ENCODE peak calls at places on chromosome 22, in four cellular contexts. E, A, B and I are unnamed samples.

GRCh38 chr22:31122532-31123291 is at the start of gene INPP5J:
- DNase-seq in E (peak), A (peak), B (peak), I (no peak)

GRCh38 chr22:29773233-29773632 is 6.1 kb downstream of the UQCR10 start:
- DNase-seq in E (peak), A (no peak), B (no peak), I (no peak)

GRCh38 chr22:45891021-45891421 is 85.9 kb downstream of the WNT7B start:
- DNase-seq in E (no peak), A (no peak), B (peak), I (no peak)

GRCh38 chr22:47612136-47612910 is 849.9 kb downstream of the TBC1D22A start:
- DNase-seq in E (no peak), A (no peak), B (peak), I (no peak)

GRCh38 chr22:25282671-25283561 is 63.5 kb downstream of the CRYBB2 start:
- DNase-seq in E (no peak), A (peak), B (no peak), I (no peak)

GRCh38 chr22:29524440-29525191 is 28.9 kb downstream of the THOC5 start:
- DNase-seq in E (peak), A (peak), B (no peak), I (no peak)

GRCh38 chr22:30552719-30553118 is 6.2 kb upstream of the SEC14L6 start:
- DNase-seq in E (no peak), A (no peak), B (no peak), I (no peak)

GRCh38 chr22:36439481-36440271 is 41.8 kb downstream of the TXN2 start:
- DNase-seq in E (peak), A (no peak), B (peak), I (peak)

GRCh38 chr22:31753005-31753633 is 700 bp upstream of the DEPDC5 start:
- DNase-seq in E (no peak), A (peak), B (peak), I (no peak)

GRCh38 chr22:20638143-20638870 is 130.9 kb downstream of the MED15 start:
- DNase-seq in E (no peak), A (no peak), B (no peak), I (no peak)

GRCh38 chr22:27866136-27867091 is 52.6 kb downstream of the PITPNB start:
- DNase-seq in E (peak), A (no peak), B (no peak), I (no peak)

GRCh38 chr22:30001459-30001858 is 78.8 kb upstream of the HORMAD2 start:
- DNase-seq in E (no peak), A (no peak), B (no peak), I (no peak)

GRCh38 chr22:31926969-31927368 is 17.4 kb upstream of the YWHAH start:
- DNase-seq in E (no peak), A (peak), B (peak), I (no peak)

GRCh38 chr22:19824197-19825015 is 30.3 kb downstream of the GNB1L start:
- DNase-seq in E (no peak), A (no peak), B (peak), I (peak)

GRCh38 chr22:32829451-32829851 is 27.9 kb downstream of the TIMP3 start:
- DNase-seq in E (no peak), A (no peak), B (no peak), I (no peak)

GRCh38 chr22:20509344-20510047 is 2.1 kb downstream of the MED15 start:
- DNase-seq in E (peak), A (no peak), B (peak), I (no peak)

GRCh38 chr22:49138250-49138790 is 689.4 kb downstream of the BRD1 start:
- DNase-seq in E (no peak), A (no peak), B (no peak), I (no peak)

GRCh38 chr22:44620129-44620840 is 81.7 kb upstream of the PRR5 start:
- DNase-seq in E (no peak), A (peak), B (peak), I (peak)

GRCh38 chr22:27583930-27584329 is 217.6 kb downstream of the MN1 start:
- DNase-seq in E (no peak), A (no peak), B (no peak), I (no peak)

GRCh38 chr22:44437493-44438015 is 60.5 kb downstream of the RTL6 start:
- DNase-seq in E (no peak), A (no peak), B (no peak), I (no peak)

GRCh38 chr22:29871684-29872083 is 11.3 kb upstream of the MTMR3 start:
- DNase-seq in E (no peak), A (no peak), B (no peak), I (peak)

GRCh38 chr22:49052023-49052538 is 775.6 kb downstream of the BRD1 start:
- DNase-seq in E (no peak), A (peak), B (peak), I (no peak)

GRCh38 chr22:47406896-47407295 is 644.4 kb downstream of the TBC1D22A start:
- DNase-seq in E (no peak), A (no peak), B (peak), I (peak)

GRCh38 chr22:24564376-24565058 is 8.7 kb downstream of the SNRPD3 start:
- DNase-seq in E (no peak), A (no peak), B (no peak), I (no peak)

GRCh38 chr22:20246368-20247009 is 21.6 kb downstream of the RTN4R start:
- DNase-seq in E (no peak), A (peak), B (no peak), I (no peak)

GRCh38 chr22:19966908-19967750 is 25.5 kb upstream of the TXNRD2 start:
- DNase-seq in E (no peak), A (no peak), B (peak), I (no peak)

GRCh38 chr22:49825944-49826602 is 1.6 kb downstream of the BRD1 start:
- DNase-seq in E (no peak), A (no peak), B (peak), I (no peak)

GRCh38 chr22:30302810-30303138 is 13.5 kb upstream of the CASTOR1 start:
- DNase-seq in E (no peak), A (no peak), B (no peak), I (no peak)

GRCh38 chr22:45426387-45426786 is 12.9 kb downstream of the RIBC2 start:
- DNase-seq in E (no peak), A (no peak), B (peak), I (no peak)

GRCh38 chr22:17891427-17892167 is 117.3 kb upstream of the BID start:
- DNase-seq in E (peak), A (peak), B (no peak), I (no peak)

GRCh38 chr22:17890892-17891291 is 116.6 kb upstream of the BID start:
- DNase-seq in E (no peak), A (no peak), B (no peak), I (no peak)

GRCh38 chr22:17888439-17888838 is 114.2 kb upstream of the BID start:
- DNase-seq in E (no peak), A (no peak), B (no peak), I (no peak)

GRCh38 chr22:17890245-17890671 is 116.0 kb upstream of the BID start:
- DNase-seq in E (no peak), A (no peak), B (no peak), I (no peak)

DNA sequence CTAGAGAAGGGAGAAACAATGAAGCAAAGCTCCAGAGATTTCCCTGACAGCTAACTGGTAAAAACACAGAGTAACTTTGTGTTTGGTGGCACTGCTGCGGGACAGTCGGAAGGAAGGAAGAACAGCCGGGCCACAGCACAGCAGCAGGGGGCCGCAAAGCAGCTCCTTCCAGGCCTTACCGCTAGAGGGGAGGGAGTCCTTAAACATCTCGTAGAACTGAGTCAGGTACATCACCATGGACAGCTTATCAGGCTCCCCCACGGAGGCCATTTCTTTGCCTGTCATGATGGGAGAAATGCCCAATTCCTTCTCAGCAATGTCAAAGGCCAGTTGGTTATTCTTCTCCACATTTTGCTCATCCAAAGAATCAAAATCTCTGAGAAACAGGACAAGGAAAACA is 114.6 kb upstream of the BID start:
- DNase-seq in E (no peak), A (peak), B (no peak), I (no peak)
- TF ChIP-seq CTCF in E (no peak), A (peak), B (no peak), I (peak)

GRCh38 chr22:38030311-38031133 is 26.7 kb upstream of the PICK1 start:
- DNase-seq in E (no peak), A (peak), B (peak), I (no peak)
- TF ChIP-seq CTCF in E (no peak), A (peak), B (no peak), I (no peak)

GRCh38 chr22:18157714-18158028 is 7.7 kb downstream of the USP18 start:
- DNase-seq in E (no peak), A (no peak), B (no peak), I (no peak)

GRCh38 chr22:18154821-18155390 is 4.9 kb downstream of the USP18 start:
- DNase-seq in E (no peak), A (no peak), B (no peak), I (no peak)

GRCh38 chr22:18152519-18152918 is 2.5 kb downstream of the USP18 start:
- DNase-seq in E (no peak), A (no peak), B (no peak), I (no peak)

GRCh38 chr22:18156878-18157713 is 7.1 kb downstream of the USP18 start:
- DNase-seq in E (peak), A (peak), B (no peak), I (peak)
- TF ChIP-seq CTCF in E (peak), A (peak), B (peak), I (peak)

GRCh38 chr22:38513063-38513462 is 7.0 kb upstream of the DDX17 start:
- DNase-seq in E (no peak), A (peak), B (no peak), I (no peak)
- TF ChIP-seq CTCF in E (no peak), A (peak), B (no peak), I (no peak)

GRCh38 chr22:26372890-26373289 is 56.2 kb upstream of the ASPHD2 start:
- DNase-seq in E (no peak), A (no peak), B (no peak), I (no peak)

GRCh38 chr22:26364066-26365015 is 64.7 kb upstream of the ASPHD2 start:
- DNase-seq in E (peak), A (peak), B (no peak), I (no peak)

GRCh38 chr22:26362471-26362870 is 66.6 kb upstream of the ASPHD2 start:
- DNase-seq in E (no peak), A (no peak), B (no peak), I (no peak)

DNA sequence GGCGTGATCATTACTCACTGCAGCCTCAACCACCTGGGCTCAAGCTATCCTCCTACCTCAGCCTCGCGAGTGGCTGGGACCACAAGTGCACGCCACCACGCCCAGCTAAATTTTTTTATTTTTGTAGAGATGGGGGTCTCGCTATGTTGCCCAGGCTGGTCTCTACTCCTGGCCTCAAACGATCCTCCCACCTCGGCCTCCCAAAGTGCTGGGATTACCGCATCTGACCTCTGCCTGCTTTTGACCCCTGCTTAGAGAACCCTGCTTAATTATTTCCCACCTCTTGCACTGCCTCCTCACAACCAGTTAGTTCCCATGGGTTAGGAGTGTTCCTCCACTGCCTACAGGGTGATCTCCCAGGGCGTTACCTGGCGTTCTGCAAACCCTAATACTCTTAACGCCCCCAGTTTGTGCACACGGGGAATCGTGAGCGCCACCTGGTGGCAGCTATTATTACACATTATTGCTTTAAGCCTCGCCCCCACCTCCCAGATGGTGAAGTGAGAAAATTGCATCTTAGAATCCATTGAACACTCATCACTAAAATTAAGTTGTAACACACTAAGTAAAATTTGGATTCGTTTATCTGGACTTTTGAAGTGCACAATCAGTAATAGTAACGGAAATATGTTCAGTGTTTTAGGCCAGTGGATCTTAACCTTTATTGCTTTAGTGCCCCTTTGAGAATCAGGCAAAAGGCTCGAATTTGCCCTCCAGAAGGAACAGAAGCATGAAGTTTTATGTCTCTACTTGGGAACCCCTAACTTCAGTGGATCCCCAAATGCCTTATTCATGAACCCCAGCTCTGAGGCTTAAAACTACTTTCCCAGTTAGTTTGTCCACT is 61.4 kb upstream of the ASPHD2 start:
- DNase-seq in E (peak), A (peak), B (no peak), I (no peak)
- TF ChIP-seq CTCF in E (peak), A (peak), B (peak), I (peak)

DNA sequence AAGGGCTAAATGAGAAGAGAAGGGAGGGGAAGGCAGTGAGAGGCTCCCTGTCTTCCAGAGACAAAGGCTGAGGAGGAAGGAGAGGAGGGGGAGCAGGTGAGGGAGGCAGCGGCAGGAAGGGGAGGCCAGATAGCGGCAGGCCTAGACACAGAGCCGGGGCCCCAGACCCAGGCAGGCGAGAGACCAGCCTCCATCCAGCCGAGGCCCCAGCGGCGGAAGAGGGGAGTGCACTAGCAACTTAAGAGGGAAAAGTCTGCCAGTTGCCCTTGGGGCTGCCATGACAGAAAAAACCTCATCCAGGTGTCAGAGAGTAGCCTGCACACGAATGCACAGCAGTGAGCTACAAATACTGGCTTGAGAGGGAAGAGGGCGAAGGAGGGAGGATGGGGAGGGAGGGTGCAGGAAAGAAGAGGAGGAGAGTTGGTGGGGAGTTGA is 46.7 kb downstream of the IGLL1 start:
- DNase-seq in E (peak), A (peak), B (peak), I (peak)
- TF ChIP-seq CTCF in E (no peak), A (peak), B (peak), I (peak)

GRCh38 chr22:41908409-41909289 is 6.2 kb downstream of the SHISA8 start:
- DNase-seq in E (no peak), A (peak), B (no peak), I (no peak)
- TF ChIP-seq CTCF in E (no peak), A (peak), B (no peak), I (no peak)

DNA sequence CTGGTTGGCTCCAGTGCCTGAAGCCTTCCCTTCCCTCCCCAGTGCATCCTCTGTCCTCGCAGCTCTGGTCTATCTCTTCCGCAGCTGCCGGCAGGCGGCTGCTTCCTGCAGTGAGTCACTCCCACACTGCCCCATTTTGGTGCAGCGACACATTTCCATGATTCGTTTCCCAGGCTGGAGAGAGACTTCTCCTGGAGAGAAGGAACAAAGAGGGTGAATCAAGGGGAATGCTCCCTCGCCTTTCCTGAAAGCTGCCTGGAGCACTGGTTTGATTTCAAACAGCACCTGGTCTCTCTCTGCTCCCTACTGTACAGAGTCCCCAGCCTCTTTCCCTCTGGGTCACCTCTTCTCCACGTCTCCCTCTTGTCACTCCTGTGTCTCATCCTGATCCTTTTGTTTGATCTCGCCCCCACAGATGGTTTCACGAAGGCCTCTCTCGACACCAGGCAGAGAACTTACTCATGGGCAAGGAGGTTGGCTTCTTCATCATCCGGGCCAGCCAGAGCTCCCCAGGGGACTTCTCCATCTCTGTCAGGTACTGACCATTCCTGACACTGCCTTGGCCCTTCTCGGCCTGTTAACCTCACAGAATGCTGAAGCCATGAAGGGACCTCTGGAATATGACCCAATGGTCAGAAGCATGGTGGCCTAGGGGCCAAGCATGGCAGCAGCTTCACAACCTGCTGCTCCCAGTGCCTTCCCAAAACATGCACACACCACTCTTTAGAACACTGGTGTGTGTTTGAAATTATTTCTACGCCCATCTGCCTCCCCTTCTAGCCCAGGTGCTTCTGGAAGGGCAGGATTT is at the start of gene TMA7B:
- DNase-seq in E (peak), A (peak), B (no peak), I (no peak)
- TF ChIP-seq CTCF in E (no peak), A (peak), B (no peak), I (peak)